ENCODE peak calls at places on chromosomes 5 and 9, in eight cellular contexts. L is GM12878, M is esophagus muscularis mucosa, P is GM23338, A is HCT116, I is endothelial cell of umbilical vein, S is transverse colon, Q is SK-N-SH. X is an unnamed sample. For H3K4me1, the result is how much of the 10 kb centered on the place peaks cover.

GRCh38 chr5:16784843-16785791 is 151.0 kb downstream of the MYO10 start:
- DNase-seq in I (no peak), A (no peak), P (no peak), M (no peak), Q (no peak), L (peak), S (no peak), X (no peak)

GRCh38 chr5:132687995-132688394 is 14.2 kb downstream of the IL4 start:
- DNase-seq in A (no peak), Q (no peak), S (no peak), M (no peak), P (no peak), L (no peak), I (no peak), X (no peak)

GRCh38 chr5:148697177-148697820 is 43.0 kb upstream of the HTR4 start:
- DNase-seq in Q (no peak), M (no peak), L (no peak), A (no peak), I (peak), P (no peak), S (no peak), X (no peak)

GRCh38 chr5:2352101-2352861 is 399.2 kb downstream of the IRX2 start:
- DNase-seq in S (no peak), P (no peak), L (no peak), A (no peak), I (no peak), Q (no peak), M (peak), X (no peak)

GRCh38 chr9:107242073-107243063 is 40.7 kb upstream of the RAD23B start:
- DNase-seq in L (no peak), P (no peak), Q (no peak), I (no peak), A (no peak), S (no peak), M (no peak), X (no peak)

GRCh38 chr5:152306386-152306785 is 98.7 kb downstream of the NMUR2 start:
- DNase-seq in Q (no peak), I (no peak), L (no peak), S (no peak), P (no peak), A (no peak), M (peak), X (no peak)

GRCh38 chr9:96175001-96175400 is 127.0 kb downstream of the HSD17B3 start:
- DNase-seq in M (no peak), S (no peak), A (no peak), I (no peak), Q (no peak), P (no peak), L (no peak), X (no peak)

GRCh38 chr9:107933042-107933441 is 443.5 kb upstream of the KLF4 start:
- DNase-seq in M (no peak), A (no peak), L (no peak), Q (no peak), I (no peak), P (peak), S (no peak), X (no peak)

GRCh38 chr9:108535526-108535925 is 320.3 kb downstream of the ACTL7B start:
- DNase-seq in L (no peak), Q (peak), P (peak), M (no peak), S (peak), A (no peak), I (peak), X (no peak)

GRCh38 chr5:167652690-167653089 is 638.8 kb upstream of the WWC1 start:
- DNase-seq in A (no peak), M (no peak), S (no peak), Q (no peak), P (no peak), L (no peak), I (no peak), X (no peak)

GRCh38 chr5:126780165-126780827 is 3.4 kb downstream of the LMNB1 start:
- DNase-seq in S (peak), P (peak), L (no peak), I (peak), A (no peak), Q (peak), M (no peak), X (no peak)

GRCh38 chr5:135398855-135399837 is at the start of gene MACROH2A1:
- DNase-seq in S (peak), L (no peak), I (peak), M (peak), Q (peak), P (peak), A (peak), X (no peak)

GRCh38 chr5:6547498-6547897 is 85.3 kb downstream of the NSUN2 start:
- DNase-seq in S (no peak), Q (no peak), L (no peak), M (peak), P (no peak), I (no peak), A (no peak), X (peak)

GRCh38 chr5:88502179-88503064 is 233.8 kb upstream of the TMEM161B start:
- DNase-seq in M (no peak), L (peak), S (no peak), A (no peak), P (no peak), I (peak), Q (no peak), X (no peak)

GRCh38 chr9:76882686-76883085 is 23.2 kb downstream of the PRUNE2 start:
- DNase-seq in Q (no peak), L (peak), M (no peak), A (no peak), P (no peak), I (no peak), S (no peak), X (no peak)

GRCh38 chr9:38396371-38396671 is 3.8 kb downstream of the ALDH1B1 start:
- DNase-seq in Q (no peak), M (no peak), A (no peak), P (no peak), L (no peak), S (no peak), I (no peak), X (no peak)

GRCh38 chr9:82206490-82206889 is 217.9 kb downstream of the SPATA31D1 start:
- DNase-seq in M (no peak), L (no peak), S (no peak), P (no peak), A (no peak), I (no peak), Q (peak), X (no peak)

GRCh38 chr9:95749493-95749892 is 126.0 kb upstream of the ERCC6L2 start:
- DNase-seq in L (no peak), S (no peak), M (no peak), Q (no peak), A (no peak), I (no peak), P (no peak), X (no peak)

GRCh38 chr5:66958126-66958983 is 238.2 kb downstream of the CD180 start:
- DNase-seq in Q (no peak), L (no peak), A (no peak), M (no peak), P (peak), S (no peak), I (peak), X (no peak)

GRCh38 chr5:115296130-115296997 is at the start of gene CCDC112:
- DNase-seq in M (no peak), A (peak), Q (peak), I (peak), S (peak), L (peak), P (peak), X (no peak)

GRCh38 chr5:73596705-73597328 is 29.2 kb upstream of the ARHGEF28 start:
- DNase-seq in A (peak), S (peak), Q (peak), L (no peak), P (peak), I (peak), M (no peak), X (no peak)

GRCh38 chr9:132509921-132510874 is 72.2 kb upstream of the BARHL1 start:
- DNase-seq in S (no peak), A (no peak), M (no peak), Q (no peak), L (no peak), I (no peak), P (no peak), X (no peak)

GRCh38 chr9:29701536-29701935 is 2128.3 kb upstream of the C9orf72 start:
- DNase-seq in I (no peak), A (no peak), Q (no peak), M (no peak), P (no peak), L (no peak), S (no peak), X (no peak)

GRCh38 chr5:53503819-53504218 is 23.4 kb downstream of the FST start:
- DNase-seq in A (no peak), P (no peak), I (no peak), L (no peak), S (no peak), Q (no peak), M (no peak), X (no peak)

GRCh38 chr9:8188720-8189407 is 389.3 kb upstream of the DMAC1 start:
- DNase-seq in M (no peak), Q (peak), S (no peak), L (no peak), P (no peak), A (no peak), I (no peak), X (no peak)

DNA sequence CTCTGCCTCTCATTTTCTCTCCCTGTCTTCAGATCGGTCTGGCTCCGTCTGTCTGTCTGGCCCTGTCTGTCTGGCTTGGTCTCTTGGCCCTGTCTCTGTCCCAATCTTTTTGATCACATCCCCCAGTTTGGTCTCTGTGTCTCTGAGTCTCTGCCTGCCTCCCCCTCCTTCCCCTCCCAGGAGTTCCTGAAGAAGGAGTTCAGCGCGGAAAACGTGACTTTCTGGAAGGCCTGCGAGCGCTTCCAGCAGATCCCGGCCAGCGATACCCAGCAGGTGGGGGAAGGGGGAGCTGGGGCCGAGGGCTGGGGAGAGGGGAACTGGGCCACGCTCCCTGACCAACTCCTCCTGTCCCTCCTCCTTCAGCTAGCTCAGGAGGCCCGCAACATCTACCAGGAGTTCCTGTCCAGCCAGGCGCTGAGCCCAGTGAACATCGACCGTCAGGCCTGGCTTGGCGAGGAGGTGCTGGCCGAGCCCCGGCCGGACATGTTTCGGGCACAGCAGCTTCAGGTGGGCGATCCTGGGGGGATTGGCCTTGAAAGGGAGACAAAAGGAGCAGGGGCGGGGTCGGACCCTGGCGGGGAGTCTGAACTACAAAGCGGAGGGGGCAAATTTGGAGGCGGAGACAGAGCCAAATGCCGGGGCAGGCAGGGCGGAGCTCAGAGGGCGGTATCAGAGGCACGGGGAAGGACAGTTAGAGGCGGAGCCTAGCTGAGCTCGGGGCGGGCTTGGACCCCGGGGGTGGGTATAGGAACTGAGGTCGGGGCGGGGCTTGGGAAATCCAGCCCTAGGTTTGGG is 9.0 kb downstream of the RGS14 start:
- DNase-seq in S (peak), L (no peak), I (peak), A (no peak), Q (peak), P (peak), M (peak), X (peak)
- H3K4me3 ChIP-seq in S (peak), L (no peak), I (peak), A (no peak), Q (peak), P (peak), M (peak), X (peak)

GRCh38 chr5:141608046-141608445 is 10.8 kb downstream of the DIAPH1 start:
- DNase-seq in A (no peak), P (no peak), S (no peak), L (no peak), I (no peak), M (no peak), Q (no peak), X (no peak)
- H3K4me1 ChIP-seq in A (under half), P (under half), S (under half), L (under half), I (under half), M (under half), Q (under half), X (under half)

DNA sequence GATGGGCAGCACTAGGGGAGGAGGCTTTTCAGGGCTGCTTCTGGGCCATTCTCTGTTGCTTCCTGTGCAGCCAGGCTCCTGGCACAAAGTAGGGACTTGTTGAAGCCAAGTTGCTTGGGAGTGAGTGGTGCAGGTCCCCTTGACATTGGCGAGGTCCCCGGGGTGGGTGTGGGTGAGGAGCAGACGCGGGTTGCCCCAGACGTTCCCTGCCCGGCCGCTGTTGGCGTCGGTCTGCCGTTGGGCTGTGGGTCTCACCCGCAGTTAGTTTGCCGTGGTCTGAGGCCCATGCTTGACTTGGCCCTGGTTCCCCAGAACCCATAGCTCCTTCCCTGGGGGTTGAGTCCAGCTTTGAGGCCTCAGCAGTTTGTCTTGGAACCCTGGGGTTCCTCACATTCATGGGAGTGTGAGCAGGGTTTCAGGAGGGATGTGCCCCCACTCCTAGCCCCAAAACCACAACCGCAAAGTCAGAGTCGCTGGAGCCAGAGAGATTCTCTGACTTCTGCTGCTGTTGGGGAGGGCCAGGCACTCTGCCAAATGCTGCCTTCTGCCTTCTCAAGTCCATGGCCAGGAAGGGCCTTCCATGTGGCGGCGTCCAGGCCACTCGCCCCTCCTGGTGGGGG is 77.5 kb downstream of the RXRA start:
- DNase-seq in M (peak), Q (no peak), P (no peak), A (no peak), S (peak), I (peak), L (no peak), X (no peak)
- TF ChIP-seq POLR2AphosphoS5 in M (no peak), Q (no peak), P (no peak), A (no peak), S (no peak), I (no peak), L (no peak), X (peak)

DNA sequence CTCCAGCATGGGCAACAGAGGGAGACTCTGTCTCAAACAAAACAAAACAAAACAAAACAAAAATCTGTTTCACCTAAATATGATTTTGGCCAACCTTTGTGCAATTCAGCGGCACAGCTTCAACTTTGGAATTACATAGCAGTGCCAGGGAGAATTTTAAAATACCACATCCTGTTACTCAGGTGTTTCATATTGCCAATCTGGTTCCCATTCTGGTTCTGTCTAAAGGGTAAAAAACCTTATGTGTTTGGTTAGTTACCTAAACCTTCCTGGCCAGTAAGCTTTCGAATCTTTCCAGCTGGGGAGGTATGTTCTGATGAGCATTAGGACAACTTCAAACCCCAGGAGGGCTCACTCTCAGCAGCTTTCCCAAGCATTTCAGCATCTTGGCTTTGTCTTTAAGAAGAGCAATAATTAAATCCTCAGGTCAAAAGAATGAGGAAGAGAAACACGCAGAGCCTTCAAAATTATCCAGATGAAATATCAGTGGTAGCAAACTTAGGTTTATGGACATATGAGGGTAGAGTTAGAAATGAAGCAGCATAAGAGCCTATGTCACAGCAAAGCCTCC is 2.7 kb downstream of the DAB2 start:
- DNase-seq in L (no peak), P (no peak), I (no peak), S (no peak), Q (no peak), M (no peak), A (no peak), X (no peak)
- H3K4me3 ChIP-seq in L (no peak), P (no peak), I (no peak), S (no peak), Q (peak), M (peak), A (no peak), X (peak)

GRCh38 chr9:136111190-136111589 is 7.5 kb downstream of the TMEM250 start:
- DNase-seq in L (no peak), M (no peak), Q (no peak), A (no peak), I (no peak), S (no peak), P (no peak), X (no peak)

GRCh38 chr9:136110082-136111061 is 8.3 kb downstream of the TMEM250 start:
- DNase-seq in Q (no peak), I (no peak), A (no peak), S (no peak), P (peak), M (no peak), L (no peak), X (no peak)

GRCh38 chr9:136107953-136108647 is 10.6 kb downstream of the TMEM250 start:
- DNase-seq in S (peak), A (no peak), L (no peak), Q (no peak), I (no peak), P (no peak), M (no peak), X (no peak)

GRCh38 chr9:136108648-136109266 is 9.9 kb downstream of the TMEM250 start:
- DNase-seq in A (no peak), L (no peak), I (no peak), S (no peak), P (no peak), M (no peak), Q (no peak), X (no peak)

GRCh38 chr9:136109351-136110081 is 9.2 kb downstream of the TMEM250 start:
- DNase-seq in Q (peak), A (peak), L (peak), I (peak), M (peak), P (peak), S (peak), X (no peak)
- H3K4me1 ChIP-seq in Q (under half), A (half or more), L (under half), I (under half), M (half or more), P (under half), S (half or more), X (half or more)